ENCODE peak calls at places on chromosomes 16 and 17, in four cellular contexts. One of them, this sample, is unnamed.

GRCh38 chr17:17835415-17836249 is 1.2 kb downstream of the SREBF1 start:
- DNase-seq in uterus: no peak
- DNase-seq in ovary: no peak
- DNase-seq in GM12891: no peak
- DNase-seq in this sample: no peak

GRCh38 chr16:72905581-72905980 is 142.3 kb downstream of the ZFHX3 start:
- DNase-seq in uterus: no peak
- DNase-seq in ovary: no peak
- DNase-seq in GM12891: no peak
- DNase-seq in this sample: no peak

GRCh38 chr17:31269597-31269996 is 27.4 kb downstream of the OMG start:
- DNase-seq in uterus: no peak
- DNase-seq in ovary: no peak
- DNase-seq in GM12891: no peak
- DNase-seq in this sample: no peak

GRCh38 chr17:45980855-45981254 is 18.2 kb upstream of the STH start:
- DNase-seq in uterus: no peak
- DNase-seq in ovary: no peak
- DNase-seq in GM12891: no peak
- DNase-seq in this sample: no peak

GRCh38 chr17:50465171-50465570 is 3.5 kb downstream of the CHAD start:
- DNase-seq in uterus: no peak
- DNase-seq in ovary: no peak
- DNase-seq in GM12891: no peak
- DNase-seq in this sample: no peak

GRCh38 chr17:48555183-48555615 is 10.3 kb upstream of the HOXB2 start:
- DNase-seq in uterus: no peak
- DNase-seq in ovary: no peak
- DNase-seq in GM12891: no peak
- DNase-seq in this sample: no peak

GRCh38 chr17:19578545-19578944 is 44.9 kb downstream of the SLC47A1 start:
- DNase-seq in uterus: no peak
- DNase-seq in ovary: no peak
- DNase-seq in GM12891: no peak
- DNase-seq in this sample: no peak

GRCh38 chr17:60230358-60230757 is 80.6 kb downstream of the CA4 start:
- DNase-seq in uterus: no peak
- DNase-seq in ovary: no peak
- DNase-seq in GM12891: no peak
- DNase-seq in this sample: no peak

GRCh38 chr17:34782271-34782670 is 179.0 kb downstream of the CCT6B start:
- DNase-seq in uterus: no peak
- DNase-seq in ovary: no peak
- DNase-seq in GM12891: no peak
- DNase-seq in this sample: no peak

GRCh38 chr17:47066095-47066494 is 87.0 kb upstream of the RPRML start:
- DNase-seq in uterus: no peak
- DNase-seq in ovary: no peak
- DNase-seq in GM12891: no peak
- DNase-seq in this sample: no peak

GRCh38 chr17:29042679-29043538 is at the start of gene PIPOX:
- DNase-seq in uterus: no peak
- DNase-seq in ovary: no peak
- DNase-seq in GM12891: no peak
- DNase-seq in this sample: no peak

GRCh38 chr17:29046440-29046839 is 3.5 kb downstream of the PIPOX start:
- DNase-seq in uterus: no peak
- DNase-seq in ovary: no peak
- DNase-seq in GM12891: no peak
- DNase-seq in this sample: no peak

GRCh38 chr17:29043539-29044165 is 711 bp downstream of the PIPOX start:
- DNase-seq in uterus: no peak
- DNase-seq in ovary: no peak
- DNase-seq in GM12891: no peak
- DNase-seq in this sample: no peak

GRCh38 chr17:29045026-29045425 is 2.1 kb downstream of the PIPOX start:
- DNase-seq in uterus: no peak
- DNase-seq in ovary: no peak
- DNase-seq in GM12891: no peak
- DNase-seq in this sample: no peak

DNA sequence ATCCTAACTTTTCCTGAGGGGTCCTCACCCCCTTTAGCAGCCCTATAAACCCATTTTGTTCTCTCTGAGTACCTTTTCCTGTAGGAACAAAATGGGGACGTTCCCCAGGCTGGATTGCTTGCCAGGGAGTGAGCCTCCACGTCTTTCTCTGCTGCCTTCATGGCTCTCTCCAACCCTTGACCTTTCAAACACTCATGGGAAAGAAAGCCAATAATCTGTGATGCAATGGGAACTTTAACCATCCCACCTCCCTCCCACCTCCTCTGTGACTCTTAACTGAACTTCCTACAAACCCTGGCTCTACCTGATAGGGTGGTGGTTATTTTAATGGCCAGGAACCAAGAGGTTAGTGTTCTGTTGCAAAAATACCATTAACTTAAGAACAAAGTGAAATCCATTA is 2.8 kb downstream of the PIPOX start:
- DNase-seq in uterus: no peak
- DNase-seq in ovary: no peak
- DNase-seq in GM12891: no peak
- DNase-seq in this sample: no peak
- TF ChIP-seq POLR2A in uterus: no peak
- TF ChIP-seq POLR2A in ovary: no peak
- TF ChIP-seq POLR2A in GM12891: no peak
- TF ChIP-seq POLR2A in this sample: no peak

DNA sequence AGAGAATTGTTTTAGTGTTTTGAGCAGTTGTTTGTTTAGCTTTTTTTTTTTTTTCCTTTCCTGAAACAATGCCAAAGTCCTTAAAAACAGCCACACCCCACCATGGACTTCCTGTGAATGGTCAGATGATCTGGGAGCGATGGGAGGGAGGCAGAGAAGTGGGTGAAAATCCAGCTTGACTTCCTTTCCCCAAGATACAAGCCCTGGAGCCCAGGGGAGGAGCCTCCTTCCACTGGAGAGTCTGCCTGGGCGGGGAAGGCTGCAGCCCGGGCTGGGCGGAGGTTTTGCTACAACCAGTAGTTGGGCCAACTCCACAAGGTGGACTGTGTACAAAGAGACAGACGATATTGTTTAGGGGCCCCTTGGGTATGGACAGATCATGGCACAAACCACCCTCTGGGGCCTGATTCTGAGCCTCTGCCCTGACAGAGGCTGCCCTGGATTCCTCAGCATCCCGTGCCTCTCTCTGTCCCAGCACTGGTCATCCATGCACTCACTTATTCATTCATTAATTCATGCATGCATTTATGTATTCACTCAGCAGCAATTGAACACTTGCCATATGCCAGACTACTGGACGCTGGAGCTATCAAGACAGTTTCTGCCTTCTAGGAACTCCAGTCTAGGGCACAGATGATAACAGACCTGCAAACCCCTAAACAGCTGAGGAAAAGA is 29.8 kb downstream of the WSB1 start:
- DNase-seq in uterus: peak; percentile 68
- DNase-seq in ovary: peak; percentile 54
- DNase-seq in GM12891: no peak
- DNase-seq in this sample: peak; percentile 93
- TF ChIP-seq POLR2A in uterus: no peak
- TF ChIP-seq POLR2A in ovary: no peak
- TF ChIP-seq POLR2A in GM12891: no peak
- TF ChIP-seq POLR2A in this sample: no peak

DNA sequence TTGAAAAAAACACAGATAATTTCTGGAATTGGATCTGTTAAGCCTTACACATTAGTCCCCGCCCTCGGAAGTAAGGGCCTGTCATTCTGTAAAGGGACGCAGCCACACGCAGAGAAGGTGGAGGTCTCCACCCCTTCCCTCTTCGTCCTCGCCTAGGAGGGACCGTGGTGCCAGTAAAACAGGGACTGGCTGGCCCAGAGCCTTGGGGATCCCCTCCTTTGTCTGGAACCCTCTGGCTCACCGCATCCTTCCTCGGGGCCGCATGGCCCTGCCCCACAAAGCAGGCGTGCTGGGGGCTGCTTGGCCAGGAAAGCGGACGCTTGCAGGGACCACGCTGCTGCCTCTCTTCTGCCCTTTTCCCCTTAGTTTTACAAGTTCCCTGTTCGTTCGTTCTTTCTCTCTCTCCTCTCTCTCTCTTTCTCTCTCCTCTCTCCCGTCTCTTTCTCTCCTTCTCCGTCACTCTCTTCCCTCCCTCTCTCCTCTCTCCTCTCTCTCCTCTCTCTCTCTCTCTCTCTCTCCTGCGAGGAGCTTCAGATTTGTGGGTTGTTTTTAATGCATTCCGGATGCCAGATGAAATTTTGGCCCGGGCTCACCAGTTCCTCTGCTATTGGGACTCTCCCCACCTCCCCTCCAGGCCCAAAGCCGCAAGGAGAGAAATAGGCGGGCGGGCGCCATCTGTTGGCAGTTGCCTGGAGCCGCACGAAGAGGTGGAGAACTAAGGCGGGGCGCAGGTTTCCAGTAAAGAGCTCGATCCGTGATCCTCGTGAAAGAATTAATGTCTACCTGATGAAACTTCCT is 35.1 kb upstream of the CDRT4 start:
- DNase-seq in uterus: peak; percentile 94
- DNase-seq in ovary: peak; percentile 95
- DNase-seq in GM12891: peak; percentile 60
- DNase-seq in this sample: peak; percentile 97
- TF ChIP-seq POLR2A in uterus: no peak
- TF ChIP-seq POLR2A in ovary: no peak
- TF ChIP-seq POLR2A in GM12891: no peak
- TF ChIP-seq POLR2A in this sample: peak; percentile 16

GRCh38 chr16:67247698-67248400 is 568 bp upstream of the FHOD1 start:
- DNase-seq in uterus: no peak
- DNase-seq in ovary: no peak
- DNase-seq in GM12891: no peak
- DNase-seq in this sample: no peak

GRCh38 chr16:67245674-67246080 is 1.6 kb downstream of the FHOD1 start:
- DNase-seq in uterus: no peak
- DNase-seq in ovary: no peak
- DNase-seq in GM12891: no peak
- DNase-seq in this sample: no peak

GRCh38 chr16:67246081-67246944 is 968 bp downstream of the FHOD1 start:
- DNase-seq in uterus: peak; percentile 77
- DNase-seq in ovary: peak; percentile 92
- DNase-seq in GM12891: peak; percentile 59
- DNase-seq in this sample: no peak

GRCh38 chr16:67248401-67249177 is at the start of gene SLC9A5:
- DNase-seq in uterus: peak; percentile 43
- DNase-seq in ovary: peak; percentile 63
- DNase-seq in GM12891: peak; percentile 59
- DNase-seq in this sample: no peak

DNA sequence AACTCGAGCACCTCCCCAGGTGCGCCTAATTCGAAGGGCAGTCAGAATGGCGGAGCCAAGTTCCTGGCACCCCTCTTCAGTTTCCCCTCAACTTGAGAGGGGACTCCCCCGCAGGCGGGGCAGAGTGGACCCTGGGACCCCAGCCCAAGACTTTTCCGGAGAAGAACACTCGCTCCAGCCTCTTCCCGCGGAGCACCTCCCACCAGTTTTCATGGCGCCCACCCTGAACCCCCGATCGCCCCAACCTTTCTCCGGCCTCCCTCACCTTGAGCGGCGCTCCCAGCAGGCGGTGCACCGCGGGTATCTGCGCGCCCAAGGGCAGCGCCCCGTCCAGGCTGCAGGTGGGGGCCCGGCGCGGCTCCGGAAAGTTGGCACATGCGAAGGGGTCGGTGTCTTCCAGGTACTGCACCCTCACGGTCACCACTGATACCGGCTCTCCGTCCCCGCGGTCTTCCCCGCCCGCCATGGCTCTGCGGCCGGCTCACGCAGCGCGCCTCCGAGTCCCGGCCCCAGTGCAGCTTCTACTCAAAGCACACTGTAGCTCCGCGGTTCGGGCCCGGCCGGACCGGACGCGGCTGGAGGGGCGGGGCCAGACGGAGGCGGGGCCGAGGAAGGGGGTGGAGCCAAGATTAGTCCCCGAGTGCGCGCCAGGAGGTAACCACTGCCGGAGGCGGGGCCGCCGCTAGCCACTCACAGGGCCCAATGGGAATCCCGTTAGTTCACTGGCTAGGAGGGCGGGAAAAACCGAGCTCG is at the start of gene FHOD1:
- DNase-seq in uterus: peak; percentile 99
- DNase-seq in ovary: peak; percentile 99
- DNase-seq in GM12891: peak; percentile 95
- DNase-seq in this sample: peak; percentile 99
- TF ChIP-seq POLR2A in uterus: peak; percentile 84
- TF ChIP-seq POLR2A in ovary: peak; percentile 60
- TF ChIP-seq POLR2A in GM12891: no peak
- TF ChIP-seq POLR2A in this sample: peak; percentile 64

GRCh38 chr17:64262422-64263260 is at the start of gene TEX2:
- DNase-seq in uterus: peak; percentile 36
- DNase-seq in ovary: peak; percentile 49
- DNase-seq in GM12891: peak; percentile 52
- DNase-seq in this sample: no peak
- TF ChIP-seq POLR2A in uterus: peak; percentile 33
- TF ChIP-seq POLR2A in ovary: peak; percentile 48
- TF ChIP-seq POLR2A in GM12891: no peak
- TF ChIP-seq POLR2A in this sample: peak; percentile 77

DNA sequence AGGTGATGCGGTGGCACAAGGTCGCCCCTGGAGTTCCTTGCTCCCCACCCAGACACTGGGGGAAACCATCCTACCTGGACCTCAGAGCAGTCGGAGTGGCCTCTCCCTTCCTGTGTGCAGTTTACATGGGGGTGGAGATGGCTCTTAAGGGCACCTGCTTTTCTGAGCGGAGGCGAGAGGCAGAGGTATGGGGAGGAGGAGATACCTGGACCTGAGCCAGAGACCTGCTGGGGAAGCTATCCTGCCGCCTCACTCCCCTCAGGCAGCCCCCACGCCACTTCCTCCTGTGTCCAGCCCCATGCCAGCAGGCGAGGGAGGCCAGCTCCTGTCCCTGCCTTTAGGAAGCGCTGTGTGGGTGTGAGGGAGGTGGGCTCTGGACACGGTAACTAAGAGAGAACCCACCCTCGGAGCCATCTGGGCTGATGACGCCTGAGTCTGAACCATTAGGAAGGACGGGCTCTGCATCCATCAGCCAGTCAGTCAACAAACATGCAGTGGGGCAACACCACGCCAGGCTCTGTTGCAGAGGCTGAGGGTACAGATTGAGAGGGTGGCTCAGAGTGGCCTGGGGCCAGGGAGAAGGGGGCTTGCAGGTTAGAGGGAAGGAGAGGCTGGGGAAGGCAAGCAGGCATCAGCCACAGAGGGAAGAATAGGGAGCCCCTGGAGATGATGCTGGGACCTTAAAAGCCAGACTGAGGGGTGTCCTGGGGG is 1.2 kb downstream of the CORO1A start:
- DNase-seq in uterus: peak; percentile 18
- DNase-seq in ovary: peak; percentile 29
- DNase-seq in GM12891: peak; percentile 25
- DNase-seq in this sample: no peak
- TF ChIP-seq POLR2A in uterus: no peak
- TF ChIP-seq POLR2A in ovary: no peak
- TF ChIP-seq POLR2A in GM12891: no peak
- TF ChIP-seq POLR2A in this sample: no peak

GRCh38 chr17:44608732-44609435 is 47.4 kb upstream of the MEIOC start:
- DNase-seq in uterus: no peak
- DNase-seq in ovary: no peak
- DNase-seq in GM12891: no peak
- DNase-seq in this sample: no peak
- TF ChIP-seq POLR2A in uterus: no peak
- TF ChIP-seq POLR2A in ovary: no peak
- TF ChIP-seq POLR2A in GM12891: no peak
- TF ChIP-seq POLR2A in this sample: no peak

GRCh38 chr17:8630802-8631553 is 453 bp upstream of the MYH10 start:
- DNase-seq in uterus: peak; percentile 98
- DNase-seq in ovary: peak; percentile 99
- DNase-seq in GM12891: peak; percentile 97
- DNase-seq in this sample: peak; percentile 98
- TF ChIP-seq POLR2A in uterus: no peak
- TF ChIP-seq POLR2A in ovary: no peak
- TF ChIP-seq POLR2A in GM12891: no peak
- TF ChIP-seq POLR2A in this sample: no peak

GRCh38 chr17:80454557-80455327 is 21.7 kb downstream of the NPTX1 start:
- DNase-seq in uterus: peak; percentile 98
- DNase-seq in ovary: peak; percentile 98
- DNase-seq in GM12891: peak; percentile 100
- DNase-seq in this sample: peak; percentile 98
- TF ChIP-seq POLR2A in uterus: peak; percentile 81
- TF ChIP-seq POLR2A in ovary: peak; percentile 87
- TF ChIP-seq POLR2A in GM12891: peak; percentile 86
- TF ChIP-seq POLR2A in this sample: peak; percentile 65